ENCODE peak calls at places on chromosomes 7 and 10, in ten cellular contexts. W is fibroblast of gingiva; F is GOT3; D is GM12865; N is head of caudate nucleus; T is KG1; S is skeletal muscle cell; P is activated CD8-positive, alpha-beta T cell treated with anti-CD3 and anti-CD28 coated beads, Interleukin-2, amount 10 ng/mL, durations not matched to agents 7 days and 5 days; H is iPS-NIHi11; X is pulmonary artery endothelial cell. A is an unnamed sample.

GRCh38 chr7:108234281-108234680 is 104.1 kb upstream of the LAMB4 start:
- DNase-seq in W (no peak), S (no peak), H (no peak), F (no peak), D (no peak), X (no peak), N (no peak), T (no peak), P (no peak), A (no peak)

GRCh38 chr10:91798736-91799579 is 732 bp downstream of the TNKS2 start:
- DNase-seq in N (peak), F (no peak), W (peak), D (peak), X (no peak), P (peak), S (no peak), H (peak), T (peak), A (no peak)

GRCh38 chr10:33143160-33143728 is 185.2 kb upstream of the ITGB1 start:
- DNase-seq in S (peak), H (no peak), X (no peak), N (peak), D (no peak), P (peak), F (no peak), W (peak), T (no peak), A (no peak)

GRCh38 chr10:90917231-90917967 is 3.5 kb downstream of the ANKRD1 start:
- DNase-seq in S (no peak), H (no peak), T (no peak), F (no peak), D (no peak), P (no peak), W (no peak), N (no peak), X (no peak), A (no peak)

GRCh38 chr10:17217661-17218306 is 10.3 kb upstream of the VIM start:
- DNase-seq in P (no peak), T (no peak), D (no peak), N (no peak), F (no peak), W (peak), S (no peak), H (no peak), X (no peak), A (no peak)

GRCh38 chr7:118195837-118196474 is 12.0 kb downstream of the LSM8 start:
- DNase-seq in S (peak), P (peak), T (no peak), D (peak), H (peak), X (peak), N (peak), W (peak), F (no peak), A (peak)

GRCh38 chr7:21023841-21024502 is 237.3 kb upstream of the SP8 start:
- DNase-seq in F (no peak), H (no peak), S (no peak), X (no peak), W (no peak), P (no peak), N (no peak), T (no peak), D (peak), A (no peak)

GRCh38 chr10:110783509-110784103 is 88.1 kb upstream of the PDCD4 start:
- DNase-seq in T (no peak), P (peak), D (no peak), N (peak), X (no peak), W (no peak), S (no peak), F (no peak), H (no peak), A (no peak)

GRCh38 chr7:129489491-129489890 is 12.8 kb upstream of the SMKR1 start:
- DNase-seq in F (no peak), S (peak), X (no peak), T (no peak), N (no peak), D (no peak), P (no peak), H (no peak), W (peak), A (no peak)